ENCODE peak calls at places on chromosomes 3 and 15, in ten cellular contexts. N is colonic mucosa, W is heart right ventricle, Y is fibroblast of pulmonary artery, L is Caco-2, U is fibroblast of the aortic adventitia, A is lower leg skin, O is IMR-90, B is cardiac muscle cell, H is HFF-Myc. E is an unnamed sample.

GRCh38 chr15:92650256-92650655 is 5.3 kb downstream of the FAM174B start:
- DNase-seq in N (no peak), W (no peak), Y (peak), L (no peak), U (peak), A (peak), O (no peak), B (peak), H (no peak), E (peak)

GRCh38 chr15:70320077-70320830 is 222.5 kb upstream of the TLE3 start:
- DNase-seq in N (no peak), W (no peak), Y (no peak), L (no peak), U (no peak), A (no peak), O (no peak), B (no peak), H (no peak), E (no peak)

GRCh38 chr15:83854314-83854713 is 200.4 kb downstream of the ADAMTSL3 start:
- DNase-seq in N (no peak), W (no peak), Y (peak), L (no peak), U (no peak), A (no peak), O (peak), B (no peak), H (no peak), E (no peak)

GRCh38 chr3:99323940-99324339 is 314.5 kb upstream of the COL8A1 start:
- DNase-seq in N (no peak), W (no peak), Y (no peak), L (no peak), U (no peak), A (no peak), O (no peak), B (no peak), H (no peak), E (no peak)

GRCh38 chr3:14510838-14511622 is 29.1 kb downstream of the GRIP2 start:
- DNase-seq in N (no peak), W (no peak), Y (no peak), L (peak), U (no peak), A (peak), O (no peak), B (no peak), H (no peak), E (no peak)

GRCh38 chr15:39397883-39398282 is 183.0 kb upstream of the THBS1 start:
- DNase-seq in N (no peak), W (no peak), Y (no peak), L (no peak), U (no peak), A (no peak), O (no peak), B (no peak), H (no peak), E (no peak)

GRCh38 chr3:114707225-114707860 is 413.5 kb downstream of the TIGIT start:
- DNase-seq in N (no peak), W (no peak), Y (no peak), L (no peak), U (no peak), A (no peak), O (no peak), B (no peak), H (no peak), E (no peak)

GRCh38 chr15:36335659-36336058 is 243.8 kb upstream of the CDIN1 start:
- DNase-seq in N (no peak), W (no peak), Y (no peak), L (no peak), U (no peak), A (no peak), O (peak), B (no peak), H (no peak), E (no peak)

GRCh38 chr3:174191380-174191779 is 667.8 kb upstream of the NAALADL2 start:
- DNase-seq in N (no peak), W (no peak), Y (no peak), L (no peak), U (no peak), A (no peak), O (no peak), B (no peak), H (no peak), E (no peak)

GRCh38 chr3:62888180-62888579 is 13.0 kb upstream of the CADPS start:
- DNase-seq in N (no peak), W (no peak), Y (no peak), L (no peak), U (no peak), A (no peak), O (no peak), B (peak), H (no peak), E (no peak)

GRCh38 chr3:63967675-63968611 is 55.4 kb downstream of the PSMD6 start:
- DNase-seq in N (peak), W (no peak), Y (peak), L (peak), U (peak), A (peak), O (peak), B (peak), H (no peak), E (peak)

GRCh38 chr15:70917955-70918354 is 25.3 kb downstream of the LRRC49 start:
- DNase-seq in N (no peak), W (no peak), Y (no peak), L (no peak), U (no peak), A (no peak), O (no peak), B (no peak), H (no peak), E (no peak)

GRCh38 chr3:153338487-153338886 is 176.5 kb downstream of the RAP2B start:
- DNase-seq in N (no peak), W (no peak), Y (peak), L (no peak), U (peak), A (no peak), O (peak), B (no peak), H (no peak), E (no peak)

GRCh38 chr3:25849641-25850040 is 59.8 kb downstream of the OXSM start:
- DNase-seq in N (no peak), W (no peak), Y (peak), L (no peak), U (peak), A (no peak), O (peak), B (no peak), H (no peak), E (no peak)

GRCh38 chr3:146543461-146544012 is 870 bp downstream of the PLSCR1 start:
- DNase-seq in N (peak), W (no peak), Y (peak), L (no peak), U (peak), A (no peak), O (peak), B (peak), H (no peak), E (peak)

GRCh38 chr3:121942116-121942786 is 48.0 kb downstream of the SLC15A2 start:
- DNase-seq in N (peak), W (no peak), Y (no peak), L (no peak), U (no peak), A (no peak), O (peak), B (no peak), H (no peak), E (no peak)

GRCh38 chr3:69649713-69650419 is 89.4 kb upstream of the MITF start:
- DNase-seq in N (no peak), W (no peak), Y (peak), L (no peak), U (peak), A (no peak), O (peak), B (no peak), H (no peak), E (no peak)

GRCh38 chr3:78804251-78805037 is 963.4 kb downstream of the ROBO1 start:
- DNase-seq in N (no peak), W (no peak), Y (peak), L (no peak), U (peak), A (no peak), O (peak), B (no peak), H (peak), E (peak)

GRCh38 chr3:115062412-115062956 is 84.6 kb downstream of the ZBTB20 start:
- DNase-seq in N (no peak), W (no peak), Y (peak), L (no peak), U (peak), A (no peak), O (peak), B (no peak), H (peak), E (no peak)

GRCh38 chr15:94297543-94297942 is 66.2 kb downstream of the MCTP2 start:
- DNase-seq in N (peak), W (no peak), Y (no peak), L (no peak), U (no peak), A (no peak), O (no peak), B (no peak), H (no peak), E (no peak)

GRCh38 chr15:90004252-90004651 is 3.1 kb downstream of the ZNF710 start:
- DNase-seq in N (no peak), W (peak), Y (peak), L (no peak), U (peak), A (peak), O (no peak), B (no peak), H (no peak), E (no peak)

GRCh38 chr3:69065318-69065964 is 13.3 kb upstream of the TMF1 start:
- DNase-seq in N (no peak), W (no peak), Y (no peak), L (no peak), U (no peak), A (no peak), O (no peak), B (no peak), H (no peak), E (no peak)

GRCh38 chr3:8020459-8020858 is 481.2 kb upstream of the LMCD1 start:
- DNase-seq in N (no peak), W (no peak), Y (no peak), L (no peak), U (no peak), A (no peak), O (no peak), B (no peak), H (no peak), E (no peak)

GRCh38 chr3:33132019-33132360 is 18.2 kb downstream of the CRTAP start:
- DNase-seq in N (no peak), W (no peak), Y (no peak), L (no peak), U (no peak), A (peak), O (no peak), B (no peak), H (no peak), E (no peak)

GRCh38 chr15:76109046-76109445 is 49.3 kb downstream of the TMEM266 start:
- DNase-seq in N (no peak), W (no peak), Y (no peak), L (no peak), U (no peak), A (peak), O (no peak), B (no peak), H (no peak), E (no peak)

GRCh38 chr15:32872606-32873291 is 154.9 kb downstream of the GREM1 start:
- DNase-seq in N (peak), W (no peak), Y (peak), L (no peak), U (peak), A (no peak), O (peak), B (no peak), H (no peak), E (peak)

GRCh38 chr3:177979684-177980083 is 556.6 kb upstream of the KCNMB2 start:
- DNase-seq in N (no peak), W (no peak), Y (no peak), L (no peak), U (no peak), A (no peak), O (no peak), B (no peak), H (no peak), E (no peak)

GRCh38 chr15:71680079-71680461 is 130.3 kb upstream of the NR2E3 start:
- DNase-seq in N (no peak), W (no peak), Y (no peak), L (no peak), U (no peak), A (no peak), O (no peak), B (no peak), H (no peak), E (no peak)

GRCh38 chr3:54822206-54822605 is 105.7 kb downstream of the LRTM1 start:
- DNase-seq in N (peak), W (no peak), Y (peak), L (no peak), U (peak), A (no peak), O (peak), B (no peak), H (no peak), E (peak)

GRCh38 chr3:150960708-150961684 is 11.5 kb downstream of the CLRN1 start:
- DNase-seq in N (no peak), W (no peak), Y (no peak), L (no peak), U (no peak), A (no peak), O (no peak), B (no peak), H (no peak), E (no peak)

GRCh38 chr3:128322030-128323022 is 144.4 kb downstream of the DNAJB8 start:
- DNase-seq in N (peak), W (peak), Y (peak), L (no peak), U (peak), A (peak), O (peak), B (peak), H (no peak), E (peak)

GRCh38 chr3:162295323-162295983 is 798.8 kb downstream of the OTOL1 start:
- DNase-seq in N (no peak), W (no peak), Y (peak), L (no peak), U (peak), A (no peak), O (peak), B (peak), H (peak), E (no peak)

GRCh38 chr15:25173241-25174028 is 218.6 kb downstream of the SNRPN start:
- DNase-seq in N (peak), W (peak), Y (no peak), L (no peak), U (no peak), A (peak), O (no peak), B (no peak), H (no peak), E (no peak)

DNA sequence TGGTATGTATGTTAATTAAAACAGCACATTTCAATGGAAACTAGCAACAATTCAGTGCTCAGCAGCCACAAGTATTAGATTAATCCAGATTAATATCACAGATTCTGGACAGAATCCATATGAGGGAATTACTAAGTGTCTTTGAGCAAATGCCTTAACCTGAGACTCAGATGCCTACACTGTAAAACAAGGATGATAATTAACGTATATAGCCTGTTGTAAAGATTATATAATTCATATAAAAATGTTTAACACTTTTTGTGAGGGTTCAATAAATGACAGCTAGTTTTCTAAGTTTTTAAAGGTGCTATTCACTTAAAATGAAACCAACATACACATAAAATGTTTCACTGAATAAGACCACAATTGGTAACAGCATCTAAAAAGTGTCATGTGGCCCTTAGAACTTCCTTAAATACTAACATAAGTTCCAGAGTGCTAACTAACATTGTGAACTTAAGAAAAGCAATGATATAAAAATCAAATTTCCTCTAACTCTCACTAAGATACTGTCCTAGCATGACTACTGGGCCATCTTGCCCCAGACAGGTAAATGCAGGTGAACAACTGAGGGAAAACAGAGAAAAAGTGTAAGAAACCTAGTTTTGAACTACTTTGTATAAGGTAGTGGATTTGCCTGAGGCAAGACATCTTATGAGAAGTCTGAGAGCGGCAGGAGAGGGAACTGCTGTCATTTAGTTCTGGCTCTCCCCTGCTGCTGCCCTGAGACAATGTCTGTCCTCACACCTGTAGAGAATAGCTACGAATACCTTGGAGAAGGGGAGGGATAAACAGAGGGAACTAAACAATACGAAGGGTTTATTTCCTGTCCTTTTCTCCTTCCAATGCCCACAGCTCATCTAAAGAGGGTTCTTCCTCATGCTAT is 151.3 kb downstream of the ADAM10 start:
- DNase-seq in N (no peak), W (no peak), Y (no peak), L (no peak), U (no peak), A (no peak), O (no peak), B (no peak), H (no peak), E (no peak)
- TF ChIP-seq CTCF in N (no peak), W (no peak), Y (no peak), L (no peak), U (no peak), A (no peak), O (no peak), B (no peak), H (no peak), E (no peak)

GRCh38 chr15:87572381-87572780 is 684.2 kb downstream of the NTRK3 start:
- DNase-seq in N (no peak), W (no peak), Y (no peak), L (peak), U (no peak), A (no peak), O (no peak), B (peak), H (no peak), E (no peak)

GRCh38 chr15:87566236-87566635 is 690.3 kb downstream of the NTRK3 start:
- DNase-seq in N (no peak), W (no peak), Y (no peak), L (no peak), U (no peak), A (no peak), O (no peak), B (no peak), H (peak), E (no peak)

GRCh38 chr15:87573534-87573933 is 683.0 kb downstream of the NTRK3 start:
- DNase-seq in N (no peak), W (no peak), Y (no peak), L (no peak), U (no peak), A (no peak), O (no peak), B (no peak), H (no peak), E (no peak)

GRCh38 chr15:87567399-87567798 is 689.1 kb downstream of the NTRK3 start:
- DNase-seq in N (no peak), W (no peak), Y (no peak), L (no peak), U (no peak), A (no peak), O (no peak), B (no peak), H (peak), E (no peak)

DNA sequence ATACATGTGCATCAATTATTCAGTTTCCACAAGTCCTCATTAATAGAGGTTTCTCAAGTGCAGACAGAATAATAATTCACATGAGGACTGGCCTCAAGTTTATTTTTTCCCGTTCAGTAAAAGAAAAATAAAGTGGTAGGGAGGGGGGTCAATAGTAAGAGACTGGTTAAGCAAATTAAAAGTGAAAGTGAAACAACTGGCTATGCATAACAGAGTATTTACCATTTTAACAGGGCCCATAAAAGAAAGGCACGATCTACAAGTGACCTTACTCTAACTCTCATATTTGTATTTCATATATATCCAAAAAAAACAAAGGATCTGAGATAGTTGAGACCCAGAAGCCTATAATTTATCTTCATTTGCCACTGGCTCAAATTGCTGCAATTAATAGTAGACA is 686.4 kb downstream of the NTRK3 start:
- DNase-seq in N (no peak), W (no peak), Y (no peak), L (no peak), U (peak), A (no peak), O (no peak), B (no peak), H (no peak), E (no peak)
- H3K4me3 ChIP-seq in N (no peak), W (peak), Y (no peak), L (no peak), U (no peak), A (no peak), O (no peak), B (no peak), H (no peak), E (no peak)

DNA sequence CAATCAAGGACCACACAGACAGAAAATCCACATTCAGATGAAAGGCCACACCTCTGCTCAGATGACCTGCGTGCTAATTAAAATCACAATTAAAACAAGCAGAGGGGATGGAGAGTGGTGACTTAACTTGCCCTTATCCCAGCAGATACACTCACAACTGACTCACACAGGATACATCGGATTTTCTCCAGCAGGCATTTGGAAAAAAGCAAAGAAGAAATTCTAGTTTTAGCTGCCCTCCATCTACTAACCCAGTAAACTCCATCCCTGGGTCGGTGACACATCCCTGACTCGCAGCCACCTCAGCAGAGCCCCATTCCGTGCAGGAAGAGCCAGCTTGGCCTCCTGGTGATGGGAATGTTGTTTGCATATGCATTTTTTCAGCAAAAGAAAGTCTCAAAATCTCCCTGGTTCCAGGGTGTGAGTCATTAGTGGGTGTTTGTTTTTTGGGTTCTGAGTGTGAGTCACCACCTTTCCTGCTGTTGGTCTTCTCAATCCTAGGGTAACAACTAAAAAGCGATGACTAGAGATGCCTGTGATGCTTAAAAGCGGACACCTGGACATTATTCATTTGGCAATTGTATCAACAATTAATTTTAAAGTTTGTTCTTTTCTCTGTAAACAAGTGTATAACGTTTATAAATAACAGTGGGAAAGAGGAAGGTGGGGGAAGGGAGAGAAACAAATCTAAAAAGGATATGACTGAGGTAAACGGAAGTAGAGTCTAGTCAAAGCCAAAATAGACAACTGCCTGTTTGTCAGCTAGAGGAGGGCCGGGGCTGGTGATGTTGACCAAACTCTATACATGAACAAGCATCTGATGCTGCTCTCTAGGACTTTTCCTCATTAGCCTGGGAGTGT is 49.8 kb upstream of the SLC4A7 start:
- DNase-seq in N (peak), W (peak), Y (peak), L (peak), U (peak), A (peak), O (peak), B (no peak), H (peak), E (no peak)
- TF ChIP-seq CTCF in N (no peak), W (no peak), Y (peak), L (no peak), U (peak), A (no peak), O (peak), B (peak), H (peak), E (no peak)

GRCh38 chr15:68227806-68228142 is 1.8 kb downstream of the CLN6 start:
- DNase-seq in N (no peak), W (no peak), Y (no peak), L (peak), U (no peak), A (no peak), O (no peak), B (no peak), H (no peak), E (no peak)
- H3K4me3 ChIP-seq in N (no peak), W (no peak), Y (no peak), L (peak), U (peak), A (no peak), O (no peak), B (no peak), H (peak), E (no peak)

GRCh38 chr3:124492824-124493223 is 237.4 kb upstream of the UMPS start:
- DNase-seq in N (peak), W (peak), Y (peak), L (peak), U (peak), A (no peak), O (peak), B (peak), H (no peak), E (peak)
- TF ChIP-seq CTCF in N (peak), W (no peak), Y (peak), L (peak), U (no peak), A (no peak), O (peak), B (peak), H (peak), E (no peak)